ENCODE peak calls at places on chromosomes 6 and 20, in five cellular contexts. N is ACHN; S is activated T-cell treated with anti-CD3 and anti-CD28 coated beads, Interleukin-2, amount 50 U/mL, for 48 hours; Q is right cardiac atrium; I is activated CD4-positive, alpha-beta T cell treated with anti-CD3 and anti-CD28 coated beads, Interleukin-2, amount 10 ng/mL, durations not matched to agents 7 days and 5 days. O is an unnamed sample.

GRCh38 chr6:10081075-10081474 is 333.8 kb downstream of the TFAP2A start:
- DNase-seq in N (no peak), S (no peak), Q (no peak), I (no peak), O (no peak)

GRCh38 chr20:10758446-10758845 is 84.6 kb upstream of the JAG1 start:
- DNase-seq in N (no peak), S (no peak), Q (no peak), I (no peak), O (peak; percentile 17)

GRCh38 chr6:6758915-6759654 is 170.6 kb downstream of the LY86 start:
- DNase-seq in N (peak; percentile 33), S (peak; percentile 26), Q (peak; percentile 62), I (peak; percentile 30), O (peak; percentile 21)

GRCh38 chr6:106381223-106381622 is 20.7 kb downstream of the CRYBG1 start:
- DNase-seq in N (no peak), S (no peak), Q (no peak), I (no peak), O (no peak)

GRCh38 chr6:39998126-39998525 is 63.9 kb upstream of the MOCS1 start:
- DNase-seq in N (no peak), S (no peak), Q (no peak), I (no peak), O (no peak)

GRCh38 chr6:138372711-138373463 is 4.8 kb upstream of the SMIM28 start:
- DNase-seq in N (no peak), S (no peak), Q (no peak), I (no peak), O (peak; percentile 10)

GRCh38 chr6:34489229-34489805 is 23.4 kb downstream of the PACSIN1 start:
- DNase-seq in N (no peak), S (no peak), Q (no peak), I (no peak), O (no peak)

GRCh38 chr20:57705103-57705899 is 4.5 kb downstream of the PMEPA1 start:
- DNase-seq in N (no peak), S (no peak), Q (no peak), I (no peak), O (no peak)

GRCh38 chr6:44180886-44181285 is 22.3 kb downstream of the CAPN11 start:
- DNase-seq in N (peak; percentile 19), S (no peak), Q (no peak), I (no peak), O (no peak)

GRCh38 chr6:75204222-75204958 is 1.5 kb downstream of the COL12A1 start:
- DNase-seq in N (peak; percentile 87), S (peak; percentile 65), Q (peak; percentile 79), I (peak; percentile 53), O (peak; percentile 79)

GRCh38 chr20:35462351-35462750 is 7.0 kb downstream of the CEP250 start:
- DNase-seq in N (no peak), S (no peak), Q (no peak), I (no peak), O (no peak)

GRCh38 chr6:10338151-10338550 is 76.7 kb downstream of the TFAP2A start:
- DNase-seq in N (no peak), S (no peak), Q (no peak), I (no peak), O (no peak)

GRCh38 chr20:57480444-57481152 is 44.3 kb downstream of the CTCFL start:
- DNase-seq in N (no peak), S (peak; percentile 42), Q (no peak), I (no peak), O (no peak)

GRCh38 chr20:47768016-47768953 is 17.0 kb downstream of the SULF2 start:
- DNase-seq in N (no peak), S (no peak), Q (peak; percentile 78), I (no peak), O (no peak)

GRCh38 chr20:1934578-1935573 is 39.7 kb downstream of the SIRPA start:
- DNase-seq in N (no peak), S (no peak), Q (peak; percentile 91), I (no peak), O (no peak)

GRCh38 chr20:3925899-3926638 is 36.9 kb downstream of the PANK2 start:
- DNase-seq in N (no peak), S (no peak), Q (no peak), I (no peak), O (no peak)

GRCh38 chr6:1242439-1242838 is 69.5 kb upstream of the FOXQ1 start:
- DNase-seq in N (no peak), S (no peak), Q (no peak), I (no peak), O (no peak)

GRCh38 chr6:136990754-136991153 is 54.0 kb downstream of the IL20RA start:
- DNase-seq in N (no peak), S (no peak), Q (no peak), I (no peak), O (no peak)

GRCh38 chr6:83098589-83098988 is 31.1 kb downstream of the DOP1A start:
- DNase-seq in N (no peak), S (no peak), Q (no peak), I (no peak), O (no peak)

GRCh38 chr6:7719364-7719763 is 6.5 kb upstream of the BMP6 start:
- DNase-seq in N (no peak), S (no peak), Q (no peak), I (no peak), O (no peak)

GRCh38 chr6:139330841-139331500 is 39.2 kb upstream of the TXLNB start:
- DNase-seq in N (no peak), S (no peak), Q (no peak), I (no peak), O (no peak)

GRCh38 chr6:136547336-136547735 is 2.9 kb downstream of the MAP7 start:
- DNase-seq in N (peak; percentile 67), S (no peak), Q (no peak), I (no peak), O (peak; percentile 70)

GRCh38 chr6:162706236-162706635 is 21.3 kb downstream of the PRKN start:
- DNase-seq in N (no peak), S (no peak), Q (peak; percentile 79), I (no peak), O (no peak)

GRCh38 chr20:49916146-49917002 is 1.0 kb upstream of the SPATA2 start:
- DNase-seq in N (peak; percentile 54), S (peak; percentile 52), Q (no peak), I (no peak), O (peak; percentile 79)

GRCh38 chr20:45289942-45290676 is 16.5 kb upstream of the RBPJL start:
- DNase-seq in N (no peak), S (no peak), Q (no peak), I (no peak), O (no peak)

GRCh38 chr6:11822346-11822745 is 43.7 kb upstream of the ADTRP start:
- DNase-seq in N (no peak), S (no peak), Q (no peak), I (no peak), O (no peak)

GRCh38 chr20:32457476-32457986 is 99.4 kb downstream of the ASXL1 start:
- DNase-seq in N (peak; percentile 77), S (no peak), Q (peak; percentile 73), I (no peak), O (peak; percentile 97)